ENCODE peak calls at places on chromosomes 3 and 15, in eight cellular contexts. Q is Peyer's patch, P is testis, G is IMR-90, Z is A549, W is adrenal gland, T is K562, B is HepG2. M is an unnamed sample.

GRCh38 chr15:57146394-57147140 is 228.1 kb downstream of the TCF12 start:
- DNase-seq in Q (no peak), P (no peak), G (peak; percentile 73), Z (peak; percentile 14), W (peak; percentile 25), T (peak; percentile 18), B (peak; percentile 9), M (peak; percentile 56)

GRCh38 chr15:85333132-85333831 is 47.1 kb upstream of the AKAP13 start:
- DNase-seq in Q (no peak), P (peak; percentile 43), G (peak; percentile 96), Z (no peak), W (no peak), T (no peak), B (no peak), M (no peak)

GRCh38 chr15:82858932-82859331 is 49.5 kb downstream of the WHAMM start:
- DNase-seq in Q (no peak), P (no peak), G (no peak), Z (no peak), W (no peak), T (no peak), B (no peak), M (no peak)

GRCh38 chr15:37014137-37014536 is 86.2 kb downstream of the MEIS2 start:
- DNase-seq in Q (no peak), P (no peak), G (no peak), Z (no peak), W (no peak), T (no peak), B (no peak), M (no peak)

GRCh38 chr3:14141144-14141543 is 16.3 kb downstream of the TMEM43 start:
- DNase-seq in Q (no peak), P (no peak), G (peak; percentile 50), Z (no peak), W (no peak), T (no peak), B (no peak), M (no peak)

GRCh38 chr3:52204337-52205073 is 6.5 kb downstream of the ALAS1 start:
- DNase-seq in Q (no peak), P (no peak), G (peak; percentile 18), Z (no peak), W (peak; percentile 57), T (no peak), B (peak; percentile 47), M (peak; percentile 45)

GRCh38 chr3:143849854-143850549 is 1.7 kb upstream of the SLC9A9 start:
- DNase-seq in Q (no peak), P (no peak), G (peak; percentile 90), Z (no peak), W (no peak), T (no peak), B (no peak), M (peak; percentile 4)

GRCh38 chr3:193997228-193998192 is 138.4 kb upstream of the HES1 start:
- DNase-seq in Q (no peak), P (peak; percentile 75), G (no peak), Z (no peak), W (no peak), T (no peak), B (no peak), M (peak; percentile 62)

GRCh38 chr3:136984837-136985236 is 27.1 kb downstream of the IL20RB start:
- DNase-seq in Q (peak; percentile 65), P (no peak), G (peak; percentile 74), Z (no peak), W (no peak), T (no peak), B (no peak), M (no peak)

GRCh38 chr3:36776436-36776835 is 12.1 kb upstream of the DCLK3 start:
- DNase-seq in Q (no peak), P (no peak), G (no peak), Z (no peak), W (no peak), T (no peak), B (no peak), M (no peak)

GRCh38 chr3:133472242-133472641 is 72.4 kb downstream of the BFSP2 start:
- DNase-seq in Q (peak; percentile 50), P (peak; percentile 40), G (no peak), Z (no peak), W (peak; percentile 32), T (no peak), B (no peak), M (no peak)
- TF ChIP-seq POLR2A in Q (no peak), P (no peak), G (no peak), Z (no peak), W (no peak), T (no peak), B (no peak), M (no peak)

GRCh38 chr3:44976002-44976815 is at the start of the genes EXOSC7 and ZDHHC3:
- DNase-seq in Q (peak; percentile 95), P (peak; percentile 95), G (peak; percentile 81), Z (peak; percentile 70), W (peak; percentile 89), T (peak; percentile 98), B (peak; percentile 68), M (peak; percentile 94)
- TF ChIP-seq POLR2A in Q (peak; percentile 74), P (no peak), G (peak; percentile 74), Z (peak; percentile 95), W (peak; percentile 72), T (peak; percentile 92), B (peak; percentile 90), M (peak; percentile 69)

GRCh38 chr15:45378149-45378912 is at the start of gene GATM:
- DNase-seq in Q (peak; percentile 86), P (peak; percentile 87), G (peak; percentile 83), Z (peak; percentile 72), W (peak; percentile 86), T (no peak), B (no peak), M (peak; percentile 48)
- TF ChIP-seq POLR2A in Q (no peak), P (no peak), G (no peak), Z (peak; percentile 56), W (peak; percentile 44), T (no peak), B (no peak), M (no peak)

GRCh38 chr3:131260525-131260924 is 121.0 kb upstream of the NUDT16 start:
- DNase-seq in Q (no peak), P (no peak), G (no peak), Z (no peak), W (no peak), T (no peak), B (no peak), M (no peak)
- TF ChIP-seq POLR2A in Q (no peak), P (no peak), G (no peak), Z (no peak), W (no peak), T (no peak), B (no peak), M (no peak)

M was measured in erythroblast.